ENCODE peak calls at places on chromosomes 11 and 22, in ten cellular contexts. X is substantia nigra; N is immature natural killer cell; L is Right ventricle myocardium superior; R is HuH-7.5; Z is SW480; I is GM19239; B is kidney epithelial cell; S is iPS DF 19.7; C is stimulated activated CD8-positive, alpha-beta memory T cell treated with anti-CD3 and anti-CD28 coated beads, Interleukin-4, amount 100 ng/mL, for 4 hours. V is an unnamed sample.

GRCh38 chr11:31421840-31422239 is 52.2 kb downstream of the DNAJC24 start:
- DNase-seq in S (no peak), R (no peak), X (no peak), B (no peak), I (no peak), L (no peak), Z (no peak), C (no peak), N (no peak), V (no peak)

GRCh38 chr11:41246399-41246745 is 213.1 kb downstream of the LRRC4C start:
- DNase-seq in N (no peak), C (no peak), Z (no peak), X (no peak), B (no peak), L (peak), S (no peak), I (no peak), R (no peak), V (no peak)

GRCh38 chr11:131889146-131889577 is 518.7 kb downstream of the NTM start:
- DNase-seq in L (no peak), Z (peak), R (no peak), C (no peak), N (no peak), X (no peak), B (peak), I (no peak), S (no peak), V (no peak)

GRCh38 chr11:126355324-126355925 is at the start of gene ST3GAL4:
- DNase-seq in C (peak), N (peak), R (peak), I (peak), L (peak), Z (peak), B (no peak), X (peak), S (no peak), V (peak)

GRCh38 chr22:19360300-19360792 is 68.8 kb upstream of the CLTCL1 start:
- DNase-seq in L (no peak), Z (no peak), C (no peak), S (no peak), X (no peak), B (no peak), N (no peak), R (no peak), I (no peak), V (no peak)

GRCh38 chr11:74820763-74821162 is 72.1 kb downstream of the RNF169 start:
- DNase-seq in N (no peak), S (no peak), B (peak), Z (no peak), L (no peak), I (no peak), X (no peak), R (no peak), C (no peak), V (no peak)

GRCh38 chr11:112343368-112344039 is 82.8 kb upstream of the PLET1 start:
- DNase-seq in L (no peak), B (no peak), N (no peak), X (no peak), I (no peak), C (no peak), R (no peak), Z (no peak), S (no peak), V (no peak)

GRCh38 chr22:24445481-24446290 is 18.3 kb downstream of the ADORA2A start:
- DNase-seq in X (no peak), S (no peak), R (no peak), L (no peak), Z (peak), I (no peak), N (no peak), C (no peak), B (no peak), V (no peak)

GRCh38 chr11:2805388-2806057 is 80.1 kb downstream of the CDKN1C start:
- DNase-seq in I (no peak), B (no peak), S (no peak), X (no peak), L (peak), C (no peak), N (no peak), R (no peak), Z (no peak), V (peak)

GRCh38 chr11:65822760-65823528 is 10.8 kb upstream of the SNX32 start:
- DNase-seq in C (no peak), R (no peak), I (no peak), X (no peak), S (no peak), N (no peak), B (no peak), L (no peak), Z (no peak), V (peak)

GRCh38 chr11:61828629-61829407 is 718 bp downstream of the FADS2 start:
- DNase-seq in R (peak), X (peak), S (no peak), L (peak), N (peak), I (no peak), Z (no peak), B (no peak), C (no peak), V (no peak)

GRCh38 chr11:96484361-96484760 is 94.5 kb downstream of the JRKL start:
- DNase-seq in X (no peak), Z (no peak), N (no peak), R (no peak), S (no peak), L (no peak), B (no peak), C (no peak), I (no peak), V (no peak)

GRCh38 chr22:21652010-21652546 is 10.0 kb downstream of the SDF2L1 start:
- DNase-seq in L (peak), Z (peak), R (peak), B (no peak), C (peak), X (peak), I (peak), N (peak), S (no peak), V (peak)

GRCh38 chr11:100525197-100525596 is 161.9 kb upstream of the ARHGAP42 start:
- DNase-seq in C (no peak), I (no peak), X (no peak), B (no peak), L (no peak), N (no peak), R (no peak), Z (no peak), S (no peak), V (no peak)

GRCh38 chr22:49971232-49972162 is 10.9 kb downstream of the PIM3 start:
- DNase-seq in X (no peak), C (peak), Z (peak), S (no peak), B (no peak), I (no peak), L (peak), N (no peak), R (peak), V (peak)

GRCh38 chr11:13378316-13378715 is 84.7 kb downstream of the BTBD10 start:
- DNase-seq in S (no peak), C (no peak), L (no peak), I (no peak), N (no peak), B (no peak), Z (no peak), R (no peak), X (no peak), V (no peak)